ENCODE peak calls at places on chromosomes 2 and 18, in nine cellular contexts. E is uterus, L is fibroblast of lung, V is NB4, K is upper lobe of right lung, G is fibroblast of pulmonary artery, W is thoracic aorta, Z is right cardiac atrium, Q is choroid plexus epithelial cell. T is an unnamed sample.

GRCh38 chr2:147810883-147811765 is 33.7 kb upstream of the ACVR2A start:
- DNase-seq in E (no peak), L (no peak), V (no peak), K (no peak), G (no peak), W (no peak), Z (no peak), Q (no peak), T (no peak)

GRCh38 chr18:77374106-77374505 is 124.5 kb downstream of the GALR1 start:
- DNase-seq in E (peak), L (no peak), V (no peak), K (no peak), G (no peak), W (no peak), Z (no peak), Q (no peak), T (no peak)

GRCh38 chr2:105749583-105750399 is 5.1 kb downstream of the NCK2 start:
- DNase-seq in E (no peak), L (peak), V (peak), K (no peak), G (no peak), W (no peak), Z (no peak), Q (peak), T (no peak)

GRCh38 chr2:23135481-23136100 is 249.4 kb upstream of the KLHL29 start:
- DNase-seq in E (peak), L (no peak), V (no peak), K (no peak), G (no peak), W (peak), Z (peak), Q (no peak), T (no peak)

GRCh38 chr2:48282281-48282680 is 247.7 kb upstream of the STON1 start:
- DNase-seq in E (no peak), L (no peak), V (no peak), K (no peak), G (no peak), W (no peak), Z (no peak), Q (no peak), T (no peak)

GRCh38 chr18:76380127-76380729 is 114.8 kb downstream of the ZNF516 start:
- DNase-seq in E (peak), L (no peak), V (no peak), K (no peak), G (no peak), W (no peak), Z (no peak), Q (no peak), T (no peak)

GRCh38 chr2:182980115-182980514 is 58.1 kb downstream of the NCKAP1 start:
- DNase-seq in E (no peak), L (peak), V (peak), K (no peak), G (peak), W (no peak), Z (no peak), Q (peak), T (peak)

GRCh38 chr2:189370719-189371118 is 70.6 kb upstream of the WDR75 start:
- DNase-seq in E (no peak), L (no peak), V (no peak), K (no peak), G (peak), W (no peak), Z (no peak), Q (peak), T (no peak)

GRCh38 chr2:189337648-189338047 is 103.6 kb upstream of the WDR75 start:
- DNase-seq in E (no peak), L (peak), V (no peak), K (no peak), G (peak), W (no peak), Z (no peak), Q (peak), T (no peak)

GRCh38 chr2:41966431-41966893 is 81.4 kb upstream of the PKDCC start:
- DNase-seq in E (peak), L (peak), V (peak), K (no peak), G (peak), W (peak), Z (peak), Q (peak), T (no peak)

GRCh38 chr2:71602581-71602980 is 149.2 kb downstream of the DYSF start:
- DNase-seq in E (no peak), L (no peak), V (no peak), K (peak), G (no peak), W (no peak), Z (no peak), Q (no peak), T (no peak)

GRCh38 chr2:134372611-134373131 is 118.8 kb downstream of the MGAT5 start:
- DNase-seq in E (peak), L (peak), V (no peak), K (no peak), G (peak), W (no peak), Z (peak), Q (peak), T (no peak)

GRCh38 chr2:235155163-235155562 is 203.3 kb downstream of the SH3BP4 start:
- DNase-seq in E (no peak), L (no peak), V (no peak), K (no peak), G (no peak), W (no peak), Z (no peak), Q (no peak), T (no peak)

GRCh38 chr2:95329891-95330822 is 33.0 kb downstream of the KCNIP3 start:
- DNase-seq in E (no peak), L (no peak), V (no peak), K (no peak), G (no peak), W (no peak), Z (no peak), Q (no peak), T (no peak)

GRCh38 chr2:136131961-136132839 is 14.3 kb upstream of the CXCR4 start:
- DNase-seq in E (no peak), L (no peak), V (peak), K (no peak), G (no peak), W (no peak), Z (no peak), Q (no peak), T (peak)

GRCh38 chr2:128450211-128451015 is 131.7 kb upstream of the HS6ST1 start:
- DNase-seq in E (no peak), L (no peak), V (no peak), K (peak), G (no peak), W (no peak), Z (no peak), Q (no peak), T (no peak)

GRCh38 chr2:182642328-182642727 is 73.7 kb upstream of the DNAJC10 start:
- DNase-seq in E (peak), L (peak), V (peak), K (peak), G (peak), W (peak), Z (peak), Q (peak), T (peak)

GRCh38 chr2:20052229-20052871 is 922 bp upstream of the LAPTM4A start:
- DNase-seq in E (no peak), L (no peak), V (no peak), K (no peak), G (peak), W (no peak), Z (no peak), Q (peak), T (no peak)

GRCh38 chr2:85234879-85235278 is 92.9 kb downstream of the TGOLN2 start:
- DNase-seq in E (no peak), L (no peak), V (no peak), K (no peak), G (no peak), W (no peak), Z (no peak), Q (no peak), T (no peak)

GRCh38 chr2:178449700-178450573 is 1.0 kb downstream of the PRKRA start:
- DNase-seq in E (no peak), L (no peak), V (peak), K (no peak), G (no peak), W (no peak), Z (no peak), Q (peak), T (no peak)

GRCh38 chr18:23137788-23138216 is 2.5 kb downstream of the CABLES1 start:
- DNase-seq in E (no peak), L (no peak), V (no peak), K (no peak), G (no peak), W (no peak), Z (no peak), Q (no peak), T (no peak)

DNA sequence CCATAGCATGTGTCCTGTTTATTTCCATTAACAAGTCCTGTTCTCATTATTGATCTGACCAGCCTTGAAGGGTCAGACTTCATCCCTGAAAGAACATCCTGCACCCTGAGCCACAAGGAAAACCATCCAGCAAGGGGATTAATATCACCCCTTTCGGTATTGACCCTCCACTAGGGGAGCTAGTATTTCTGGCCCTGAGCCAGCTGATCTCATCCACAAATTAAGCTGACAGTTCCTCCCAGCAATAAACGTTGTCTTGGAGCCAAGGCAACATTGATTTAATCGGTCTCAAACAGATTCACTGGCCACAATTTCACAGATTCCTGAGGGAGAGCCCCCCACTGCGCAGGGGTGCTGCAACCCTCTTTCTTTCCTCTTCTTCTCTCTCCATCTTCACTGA is 353.1 kb upstream of the FANCL start:
- DNase-seq in E (no peak), L (no peak), V (peak), K (no peak), G (no peak), W (no peak), Z (no peak), Q (peak), T (no peak)
- H3K4me3 ChIP-seq in E (no peak), L (no peak), V (no peak), K (no peak), G (no peak), W (no peak), Z (no peak), Q (no peak), T (no peak)

GRCh38 chr18:33440011-33440383 is 524 bp downstream of the CCDC178 start:
- DNase-seq in E (peak), L (peak), V (no peak), K (no peak), G (peak), W (no peak), Z (peak), Q (peak), T (no peak)
- H3K4me3 ChIP-seq in E (peak), L (no peak), V (no peak), K (peak), G (peak), W (peak), Z (peak), Q (peak), T (no peak)

GRCh38 chr2:97991081-97991856 is 4.5 kb downstream of the TMEM131 start:
- DNase-seq in E (no peak), L (no peak), V (peak), K (no peak), G (no peak), W (no peak), Z (no peak), Q (no peak), T (peak)
- H3K4me3 ChIP-seq in E (no peak), L (no peak), V (no peak), K (no peak), G (no peak), W (no peak), Z (no peak), Q (no peak), T (no peak)

GRCh38 chr2:29108225-29108624 is 7.0 kb upstream of the CLIP4 start:
- DNase-seq in E (no peak), L (peak), V (no peak), K (no peak), G (peak), W (no peak), Z (no peak), Q (peak), T (no peak)
- H3K4me3 ChIP-seq in E (no peak), L (no peak), V (no peak), K (no peak), G (no peak), W (no peak), Z (no peak), Q (no peak), T (no peak)

GRCh38 chr2:190716176-190716807 is 67.4 kb downstream of the NAB1 start:
- DNase-seq in E (no peak), L (no peak), V (no peak), K (no peak), G (no peak), W (no peak), Z (no peak), Q (no peak), T (no peak)

GRCh38 chr2:190718652-190719526 is 70.0 kb downstream of the NAB1 start:
- DNase-seq in E (no peak), L (no peak), V (peak), K (no peak), G (peak), W (peak), Z (peak), Q (peak), T (peak)

GRCh38 chr2:190720276-190720675 is 71.4 kb downstream of the NAB1 start:
- DNase-seq in E (no peak), L (no peak), V (no peak), K (no peak), G (no peak), W (no peak), Z (no peak), Q (no peak), T (no peak)

GRCh38 chr2:190717306-190717705 is 68.4 kb downstream of the NAB1 start:
- DNase-seq in E (no peak), L (no peak), V (peak), K (no peak), G (no peak), W (no peak), Z (no peak), Q (no peak), T (no peak)

DNA sequence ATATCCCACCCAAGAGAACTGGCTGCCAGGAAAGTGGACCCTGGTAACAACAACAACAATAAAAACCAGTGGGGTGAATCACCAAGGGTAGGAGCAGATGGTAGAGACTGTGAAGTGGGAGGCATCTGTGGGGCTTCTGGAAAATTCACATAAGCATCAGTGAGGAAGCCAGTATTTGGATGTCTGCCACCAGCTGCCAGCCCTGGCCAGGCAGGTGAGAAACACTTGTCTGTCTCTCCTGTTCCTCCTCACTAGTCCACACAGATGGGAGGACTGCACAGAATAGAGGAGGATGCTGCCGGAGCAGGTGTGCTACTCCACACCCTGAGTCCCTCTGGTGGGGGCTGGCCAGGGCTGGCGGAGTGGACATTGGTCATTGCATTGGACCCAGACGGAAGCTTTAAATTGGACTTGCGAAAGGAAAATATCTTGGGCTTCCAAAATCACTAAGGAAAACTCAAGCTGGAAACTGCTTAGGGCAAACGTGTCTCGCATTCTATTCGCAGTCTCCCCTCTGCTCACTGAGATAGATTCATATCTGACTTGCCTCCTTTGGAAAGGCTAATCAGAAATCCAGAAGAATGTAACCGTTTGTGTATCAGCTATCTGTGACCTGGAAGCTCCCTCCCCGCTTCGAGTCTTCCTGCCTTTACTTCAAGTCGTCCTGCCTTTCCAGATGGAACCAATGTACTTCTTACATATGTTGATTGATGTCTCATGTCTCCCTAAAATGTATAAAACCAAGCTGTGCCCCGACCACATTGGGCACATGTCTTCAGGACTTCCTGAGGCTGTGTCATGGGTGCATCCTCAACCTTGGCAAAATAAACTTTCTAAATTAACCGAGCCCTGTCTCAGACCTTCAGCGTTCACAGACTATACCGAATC is 69.1 kb downstream of the NAB1 start:
- DNase-seq in E (no peak), L (no peak), V (no peak), K (no peak), G (no peak), W (no peak), Z (no peak), Q (no peak), T (no peak)
- H3K4me3 ChIP-seq in E (no peak), L (no peak), V (no peak), K (no peak), G (no peak), W (no peak), Z (no peak), Q (no peak), T (no peak)